ENCODE peak calls at places on chromosomes 13 and 19, in five cellular contexts. C is transverse colon, X is A549, I is esophagus squamous epithelium, M is HepG2. H is an unnamed sample. For H3K9me3, the result is how much of the 10 kb centered on the place peaks cover.

GRCh38 chr13:42832341-42833153 is 51.2 kb downstream of the FAM216B start:
- DNase-seq in C (peak), X (no peak), I (no peak), M (peak), H (no peak)

GRCh38 chr19:39874404-39874803 is 28.2 kb upstream of the FBL start:
- DNase-seq in C (no peak), X (no peak), I (no peak), M (no peak), H (no peak)

GRCh38 chr13:40221460-40222201 is 444.8 kb downstream of the FOXO1 start:
- DNase-seq in C (peak), X (no peak), I (no peak), M (peak), H (peak)

GRCh38 chr13:26878465-26878864 is 117.9 kb upstream of the GPR12 start:
- DNase-seq in C (no peak), X (no peak), I (no peak), M (no peak), H (no peak)

GRCh38 chr13:90272356-90272755 is 1075.1 kb upstream of the MIR17HG start:
- DNase-seq in C (no peak), X (no peak), I (no peak), M (no peak), H (no peak)

GRCh38 chr13:78981913-78982312 is 323.0 kb upstream of the OBI1 start:
- DNase-seq in C (no peak), X (no peak), I (no peak), M (no peak), H (no peak)

GRCh38 chr13:72839831-72840426 is 58.0 kb downstream of the PIBF1 start:
- DNase-seq in C (peak), X (peak), I (no peak), M (peak), H (peak)

GRCh38 chr13:97567510-97568243 is 133.7 kb downstream of the RAP2A start:
- DNase-seq in C (peak), X (peak), I (no peak), M (peak), H (no peak)

GRCh38 chr19:47765522-47766358 is 12.8 kb upstream of the SELENOW start:
- DNase-seq in C (peak), X (peak), I (no peak), M (peak), H (peak)

GRCh38 chr13:81171065-81171647 is 830.2 kb upstream of the SPRY2 start:
- DNase-seq in C (no peak), X (peak), I (no peak), M (peak), H (no peak)

GRCh38 chr13:20547479-20547908 is 19.5 kb upstream of the IFT88 start:
- DNase-seq in C (peak), X (peak), I (no peak), M (peak), H (no peak)

GRCh38 chr13:77767413-77767812 is 69.9 kb downstream of the SLAIN1 start:
- DNase-seq in C (no peak), X (no peak), I (no peak), M (peak), H (no peak)

GRCh38 chr19:5447700-5448311 is 7.4 kb upstream of the ZNRF4 start:
- DNase-seq in C (no peak), X (no peak), I (no peak), M (no peak), H (no peak)

GRCh38 chr13:37369618-37370017 is 228.9 kb downstream of the POSTN start:
- DNase-seq in C (no peak), X (no peak), I (no peak), M (no peak), H (no peak)

GRCh38 chr19:50569938-50570540 is 1.8 kb upstream of the LRRC4B start:
- DNase-seq in C (no peak), X (no peak), I (no peak), M (no peak), H (no peak)

DNA sequence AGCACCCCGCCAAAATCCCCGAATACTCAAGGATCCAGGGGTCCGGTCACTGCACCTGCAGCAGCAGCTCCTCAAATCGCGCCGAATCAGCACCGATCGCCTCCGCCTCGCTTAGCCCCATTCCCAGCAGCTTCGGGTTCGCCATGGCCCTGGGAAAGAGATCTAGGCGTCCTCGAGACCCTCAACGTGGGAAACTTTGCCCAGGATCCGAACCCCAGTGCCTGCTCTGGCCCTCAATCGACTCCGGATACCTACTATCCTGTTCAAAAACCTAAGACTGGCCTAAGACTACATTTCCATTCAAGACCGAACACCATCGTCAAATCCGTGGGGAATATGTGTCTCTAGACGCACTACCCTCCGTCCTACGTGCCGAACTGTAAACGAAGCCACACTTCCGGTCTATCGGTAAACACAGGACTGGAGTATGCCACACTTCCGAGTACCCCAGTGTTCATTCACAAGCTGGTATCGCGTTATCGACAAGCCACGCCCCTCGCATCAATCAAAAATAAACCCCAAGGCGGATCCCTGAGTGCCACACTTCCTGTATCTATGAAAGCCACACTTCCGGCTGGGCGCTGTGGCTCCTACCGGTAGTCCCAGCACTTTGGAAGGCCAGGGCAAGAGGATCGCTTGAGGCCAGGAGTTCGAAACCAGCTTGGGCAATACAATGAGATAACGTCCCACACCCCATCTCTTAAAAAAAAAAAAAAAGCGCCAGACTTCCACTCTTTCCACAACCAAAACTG is at the start of gene PIH1D1:
- DNase-seq in C (peak), X (peak), I (peak), M (peak), H (no peak)
- TF ChIP-seq CTCF in C (no peak), X (no peak), I (no peak), M (peak), H (no peak)

DNA sequence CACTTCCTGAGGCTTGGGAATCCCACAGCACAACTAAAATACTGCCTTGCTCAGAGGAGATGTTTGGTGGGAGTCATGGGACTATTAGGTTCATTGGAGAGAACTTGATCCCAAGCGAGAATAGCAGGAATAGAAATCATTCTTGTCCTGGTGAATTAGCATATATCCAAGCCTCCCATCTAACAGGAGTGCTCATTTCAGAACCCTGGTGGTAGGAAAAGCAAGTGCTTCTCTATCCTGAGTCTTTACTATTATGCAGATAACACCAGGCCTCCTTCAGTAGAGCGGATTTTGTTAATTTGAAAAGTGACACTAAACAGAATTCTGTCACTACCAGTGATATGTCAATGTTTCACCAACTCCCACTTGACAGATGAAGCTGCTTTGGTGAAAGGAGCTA is 199.5 kb downstream of the ATP8A2 start:
- DNase-seq in C (no peak), X (no peak), I (no peak), M (no peak), H (no peak)
- H3K9me3 ChIP-seq in C (under half), X (under half), I (under half), M (under half), H (under half)

GRCh38 chr13:101919541-101920306 is 467.2 kb downstream of the ITGBL1 start:
- DNase-seq in C (no peak), X (no peak), I (no peak), M (no peak), H (no peak)
- TF ChIP-seq CTCF in C (no peak), X (no peak), I (no peak), M (no peak), H (no peak)

GRCh38 chr13:29310806-29311205 is 284.7 kb downstream of the SLC7A1 start:
- DNase-seq in C (no peak), X (no peak), I (no peak), M (no peak), H (no peak)
- H3K9me3 ChIP-seq in C (under half), X (under half), I (under half), M (under half), H (under half)

GRCh38 chr13:95627590-95627989 is 16.9 kb downstream of the DZIP1 start:
- DNase-seq in C (no peak), X (no peak), I (no peak), M (no peak), H (no peak)
- TF ChIP-seq CTCF in C (no peak), X (no peak), I (no peak), M (no peak), H (no peak)

DNA sequence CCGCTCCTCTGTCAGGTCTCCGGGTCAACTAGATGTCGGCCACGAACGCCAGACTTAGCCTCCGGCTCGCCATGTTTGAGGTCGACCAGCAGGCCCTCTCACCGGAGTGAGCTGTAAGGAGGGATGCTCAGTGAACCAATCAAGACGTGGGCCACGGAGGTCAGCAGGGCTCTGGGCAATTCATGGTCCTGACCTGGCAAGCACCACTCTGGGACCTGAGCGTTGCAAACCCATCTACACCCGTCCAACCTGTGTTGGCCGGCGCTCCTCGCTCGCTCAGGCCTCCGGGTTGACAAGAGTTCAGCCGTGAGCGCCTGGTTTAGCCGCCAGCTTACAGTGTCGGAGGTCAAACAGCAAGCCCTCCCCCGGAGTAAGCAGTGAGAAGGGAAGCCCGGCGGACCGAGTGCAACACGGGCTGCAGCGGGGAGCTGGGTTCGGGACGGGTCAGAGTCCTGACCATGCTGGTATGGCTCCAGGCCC is 1361.9 kb downstream of the UQCRFS1 start:
- DNase-seq in C (no peak), X (no peak), I (no peak), M (no peak), H (peak)
- H3K9me3 ChIP-seq in C (under half), X (half or more), I (under half), M (half or more), H (half or more)

DNA sequence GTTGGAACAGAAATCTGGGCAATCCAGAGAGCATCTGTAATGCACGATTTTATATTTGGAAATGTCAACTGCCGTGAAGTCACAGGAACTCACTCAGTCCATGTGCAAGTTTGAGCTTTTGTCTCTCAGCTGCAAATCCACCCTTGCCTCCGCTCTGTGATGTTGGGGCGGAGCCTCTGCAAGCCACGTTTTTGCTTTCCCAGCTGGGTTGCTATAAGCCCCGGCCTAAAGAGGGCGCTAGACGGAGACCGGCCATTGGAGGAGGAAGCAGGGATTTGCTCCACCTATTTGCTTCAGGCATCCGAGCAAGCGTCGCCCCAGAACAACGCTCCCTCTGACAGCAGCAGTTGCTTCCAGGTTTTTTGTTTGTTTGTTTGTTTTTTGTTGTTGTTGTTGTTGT is 56.2 kb downstream of the TRPM4 start:
- DNase-seq in C (no peak), X (peak), I (no peak), M (no peak), H (no peak)
- TF ChIP-seq CTCF in C (no peak), X (peak), I (no peak), M (peak), H (no peak)

GRCh38 chr19:29809795-29810503 is 1.8 kb upstream of the CCNE1 start:
- DNase-seq in C (no peak), X (no peak), I (no peak), M (no peak), H (no peak)

GRCh38 chr19:29810504-29810871 is 1.3 kb upstream of the CCNE1 start:
- DNase-seq in C (peak), X (peak), I (no peak), M (no peak), H (no peak)

GRCh38 chr19:29812881-29813275 is 1.1 kb downstream of the CCNE1 start:
- DNase-seq in C (no peak), X (no peak), I (no peak), M (no peak), H (no peak)

GRCh38 chr19:29812080-29812880 is 489 bp downstream of the CCNE1 start:
- DNase-seq in C (peak), X (no peak), I (no peak), M (no peak), H (no peak)

DNA sequence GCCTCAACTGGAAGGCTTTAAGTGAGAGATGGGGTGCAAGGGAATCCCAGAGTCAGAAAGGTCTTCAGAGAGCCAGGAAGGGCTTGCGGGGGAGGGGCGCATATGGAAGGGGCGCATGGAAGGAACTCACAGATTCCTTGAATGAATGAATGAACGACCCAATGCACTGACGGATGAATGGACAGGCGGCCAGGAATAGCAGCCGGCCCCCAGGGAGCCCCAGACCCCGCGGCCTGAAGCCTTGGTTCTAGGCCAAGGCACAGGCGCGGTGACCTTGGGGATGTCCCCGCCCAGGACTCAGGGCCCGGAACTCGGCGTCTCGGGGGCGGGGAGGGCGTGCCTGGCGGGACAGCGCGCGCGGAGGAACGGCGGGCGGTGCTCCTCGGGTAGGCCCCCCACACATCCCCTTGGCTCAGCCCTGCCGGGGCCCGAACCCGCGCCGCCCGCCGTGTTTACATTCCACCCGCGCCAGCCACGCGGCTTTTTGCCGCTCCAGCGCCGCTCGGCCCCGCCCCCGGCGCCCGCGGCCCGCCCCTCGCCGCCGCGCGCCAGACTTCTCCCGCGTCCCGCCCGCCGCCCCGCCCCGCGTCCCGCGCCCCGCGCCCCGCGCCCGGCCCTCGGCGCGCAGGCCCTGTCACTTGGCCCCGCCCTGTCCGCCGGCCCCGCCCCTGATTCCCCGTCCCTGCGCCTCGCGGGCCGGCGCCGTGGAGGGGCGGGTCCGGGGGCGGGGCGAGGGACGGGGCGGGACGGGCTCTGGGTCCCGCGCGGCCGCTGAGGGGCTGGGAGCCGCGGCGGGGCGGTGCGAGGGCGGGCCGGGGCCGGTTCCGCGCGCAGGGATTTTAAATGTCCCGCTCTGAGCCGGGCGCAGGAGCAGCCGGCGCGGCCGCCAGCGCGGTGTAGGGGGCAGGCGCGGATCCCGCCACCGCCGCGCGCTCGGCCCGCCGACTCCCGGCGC is at the start of gene CCNE1:
- DNase-seq in C (peak), X (peak), I (peak), M (peak), H (peak)
- H3K9me3 ChIP-seq in C (under half), X (under half), I (under half), M (under half), H (under half)